ENCODE peak calls at places on chromosome 19, in five cellular contexts. J, I, H, G and P are unnamed samples.

GRCh38 chr19:15445807-15446376 is 3.9 kb downstream of the WIZ start:
- DNase-seq in J (no peak), I (no peak), H (peak; percentile 87), G (no peak), P (no peak)

GRCh38 chr19:46766569-46767317 is 20.5 kb upstream of the STRN4 start:
- DNase-seq in J (peak; percentile 35), I (peak; percentile 27), H (no peak), G (peak; percentile 52), P (no peak)

GRCh38 chr19:4730740-4731171 is 7.1 kb upstream of the DPP9 start:
- DNase-seq in J (peak; percentile 50), I (peak; percentile 19), H (no peak), G (no peak), P (no peak)

GRCh38 chr19:40799558-40800338 is 757 bp downstream of the EGLN2 start:
- DNase-seq in J (no peak), I (peak; percentile 64), H (peak; percentile 76), G (no peak), P (no peak)

GRCh38 chr19:8209965-8210659 is 942 bp downstream of the CERS4 start:
- DNase-seq in J (no peak), I (no peak), H (no peak), G (no peak), P (no peak)

GRCh38 chr19:16514383-16515019 is 18.3 kb downstream of the C19orf44 start:
- DNase-seq in J (no peak), I (no peak), H (no peak), G (no peak), P (no peak)

GRCh38 chr19:3479177-3479818 is 1.0 kb downstream of the SMIM24 start:
- DNase-seq in J (no peak), I (no peak), H (no peak), G (no peak), P (no peak)

GRCh38 chr19:10899171-10899653 is 27.9 kb downstream of the CARM1 start:
- DNase-seq in J (peak; percentile 71), I (no peak), H (peak; percentile 84), G (peak; percentile 52), P (no peak)

GRCh38 chr19:5676711-5677110 is 3.6 kb downstream of the MICOS13 start:
- DNase-seq in J (no peak), I (no peak), H (no peak), G (no peak), P (no peak)

GRCh38 chr19:19588546-19588945 is 29.9 kb downstream of the PBX4 start:
- DNase-seq in J (no peak), I (no peak), H (no peak), G (no peak), P (no peak)

GRCh38 chr19:6412111-6412999 is 12.3 kb downstream of the KHSRP start:
- DNase-seq in J (peak; percentile 39), I (no peak), H (no peak), G (peak; percentile 31), P (no peak)

GRCh38 chr19:57566396-57567256 is 7.0 kb upstream of the ZNF550 start:
- DNase-seq in J (peak; percentile 10), I (no peak), H (no peak), G (no peak), P (no peak)

GRCh38 chr19:41323430-41324125 is 13.6 kb downstream of the CCDC97 start:
- DNase-seq in J (no peak), I (peak; percentile 98), H (peak; percentile 81), G (no peak), P (peak; percentile 65)

GRCh38 chr19:56309511-56310185 is 5.0 kb downstream of the ZSCAN5A start:
- DNase-seq in J (peak; percentile 10), I (peak; percentile 47), H (peak; percentile 54), G (no peak), P (no peak)

GRCh38 chr19:55486971-55487883 is 1.0 kb upstream of the SSC5D start:
- DNase-seq in J (peak; percentile 14), I (peak; percentile 83), H (peak; percentile 82), G (no peak), P (peak; percentile 74)

GRCh38 chr19:58261968-58262921 is 16.5 kb upstream of the ZNF8 start:
- DNase-seq in J (peak; percentile 1), I (no peak), H (no peak), G (no peak), P (no peak)

GRCh38 chr19:55418185-55418584 is 10.6 kb upstream of the UBE2S start:
- DNase-seq in J (peak; percentile 80), I (peak; percentile 71), H (peak; percentile 27), G (peak; percentile 44), P (peak; percentile 54)

GRCh38 chr19:29540128-29540527 is 14.3 kb downstream of the VSTM2B start:
- DNase-seq in J (no peak), I (no peak), H (no peak), G (no peak), P (no peak)

GRCh38 chr19:40165362-40165937 is 25.8 kb upstream of the MAP3K10 start:
- DNase-seq in J (peak; percentile 13), I (peak; percentile 47), H (peak; percentile 49), G (no peak), P (no peak)